ENCODE peak calls at places on chromosomes 2 and 18, in six cellular contexts. One of them, this sample, is unnamed.

GRCh38 chr2:23381498-23381897 is 3.5 kb upstream of the KLHL29 start:
- DNase-seq in activated CD4-positive, alpha-beta T cell treated with anti-CD3 and anti-CD28 coated beads, Interleukin-2, amount 10 ng/mL, durations not matched to agents 24 days and 14 days: no peak
- DNase-seq in neural crest cell: no peak
- DNase-seq in ELR: peak
- DNase-seq in A172: no peak
- DNase-seq in BE2C: no peak
- DNase-seq in this sample: no peak

GRCh38 chr2:224712346-224712745 is 3.8 kb downstream of the CCDC195 start:
- DNase-seq in activated CD4-positive, alpha-beta T cell treated with anti-CD3 and anti-CD28 coated beads, Interleukin-2, amount 10 ng/mL, durations not matched to agents 24 days and 14 days: no peak
- DNase-seq in neural crest cell: no peak
- DNase-seq in ELR: no peak
- DNase-seq in A172: no peak
- DNase-seq in BE2C: no peak
- DNase-seq in this sample: no peak

GRCh38 chr2:16303761-16304160 is 361.9 kb downstream of the CYRIA start:
- DNase-seq in activated CD4-positive, alpha-beta T cell treated with anti-CD3 and anti-CD28 coated beads, Interleukin-2, amount 10 ng/mL, durations not matched to agents 24 days and 14 days: no peak
- DNase-seq in neural crest cell: no peak
- DNase-seq in ELR: no peak
- DNase-seq in A172: no peak
- DNase-seq in BE2C: peak
- DNase-seq in this sample: no peak

GRCh38 chr18:73669299-73669698 is 478.3 kb downstream of the FBXO15 start:
- DNase-seq in activated CD4-positive, alpha-beta T cell treated with anti-CD3 and anti-CD28 coated beads, Interleukin-2, amount 10 ng/mL, durations not matched to agents 24 days and 14 days: no peak
- DNase-seq in neural crest cell: no peak
- DNase-seq in ELR: no peak
- DNase-seq in A172: no peak
- DNase-seq in BE2C: no peak
- DNase-seq in this sample: no peak

GRCh38 chr18:76801567-76802505 is 20.5 kb upstream of the ZNF236 start:
- DNase-seq in activated CD4-positive, alpha-beta T cell treated with anti-CD3 and anti-CD28 coated beads, Interleukin-2, amount 10 ng/mL, durations not matched to agents 24 days and 14 days: peak
- DNase-seq in neural crest cell: peak
- DNase-seq in ELR: peak
- DNase-seq in A172: peak
- DNase-seq in BE2C: peak
- DNase-seq in this sample: peak

GRCh38 chr2:128414351-128414750 is 95.7 kb upstream of the HS6ST1 start:
- DNase-seq in activated CD4-positive, alpha-beta T cell treated with anti-CD3 and anti-CD28 coated beads, Interleukin-2, amount 10 ng/mL, durations not matched to agents 24 days and 14 days: no peak
- DNase-seq in neural crest cell: no peak
- DNase-seq in ELR: no peak
- DNase-seq in A172: no peak
- DNase-seq in BE2C: no peak
- DNase-seq in this sample: no peak

GRCh38 chr2:46871976-46872381 is 43.6 kb downstream of the MCFD2 start:
- DNase-seq in activated CD4-positive, alpha-beta T cell treated with anti-CD3 and anti-CD28 coated beads, Interleukin-2, amount 10 ng/mL, durations not matched to agents 24 days and 14 days: no peak
- DNase-seq in neural crest cell: no peak
- DNase-seq in ELR: no peak
- DNase-seq in A172: no peak
- DNase-seq in BE2C: no peak
- DNase-seq in this sample: no peak

GRCh38 chr2:86744152-86744551 is 24.1 kb downstream of the RMND5A start:
- DNase-seq in activated CD4-positive, alpha-beta T cell treated with anti-CD3 and anti-CD28 coated beads, Interleukin-2, amount 10 ng/mL, durations not matched to agents 24 days and 14 days: no peak
- DNase-seq in neural crest cell: no peak
- DNase-seq in ELR: no peak
- DNase-seq in A172: no peak
- DNase-seq in BE2C: no peak
- DNase-seq in this sample: no peak

GRCh38 chr2:166882851-166883250 is 5.4 kb upstream of the XIRP2 start:
- DNase-seq in activated CD4-positive, alpha-beta T cell treated with anti-CD3 and anti-CD28 coated beads, Interleukin-2, amount 10 ng/mL, durations not matched to agents 24 days and 14 days: no peak
- DNase-seq in neural crest cell: no peak
- DNase-seq in ELR: no peak
- DNase-seq in A172: no peak
- DNase-seq in BE2C: no peak
- DNase-seq in this sample: no peak

GRCh38 chr2:138470941-138471340 is 30.6 kb upstream of the SPOPL start:
- DNase-seq in activated CD4-positive, alpha-beta T cell treated with anti-CD3 and anti-CD28 coated beads, Interleukin-2, amount 10 ng/mL, durations not matched to agents 24 days and 14 days: no peak
- DNase-seq in neural crest cell: no peak
- DNase-seq in ELR: no peak
- DNase-seq in A172: no peak
- DNase-seq in BE2C: no peak
- DNase-seq in this sample: no peak

GRCh38 chr2:173983414-173983871 is 18.3 kb upstream of the SP3 start:
- DNase-seq in activated CD4-positive, alpha-beta T cell treated with anti-CD3 and anti-CD28 coated beads, Interleukin-2, amount 10 ng/mL, durations not matched to agents 24 days and 14 days: no peak
- DNase-seq in neural crest cell: no peak
- DNase-seq in ELR: no peak
- DNase-seq in A172: no peak
- DNase-seq in BE2C: no peak
- DNase-seq in this sample: no peak

GRCh38 chr2:238496756-238497609 is 70.3 kb downstream of the ASB1 start:
- DNase-seq in activated CD4-positive, alpha-beta T cell treated with anti-CD3 and anti-CD28 coated beads, Interleukin-2, amount 10 ng/mL, durations not matched to agents 24 days and 14 days: no peak
- DNase-seq in neural crest cell: no peak
- DNase-seq in ELR: no peak
- DNase-seq in A172: no peak
- DNase-seq in BE2C: no peak
- DNase-seq in this sample: no peak

GRCh38 chr2:142131016-142131714 is at the start of gene LRP1B:
- DNase-seq in activated CD4-positive, alpha-beta T cell treated with anti-CD3 and anti-CD28 coated beads, Interleukin-2, amount 10 ng/mL, durations not matched to agents 24 days and 14 days: peak
- DNase-seq in neural crest cell: peak
- DNase-seq in ELR: peak
- DNase-seq in A172: peak
- DNase-seq in BE2C: peak
- DNase-seq in this sample: peak

GRCh38 chr18:46562674-46563192 is 94.3 kb downstream of the LOXHD1 start:
- DNase-seq in activated CD4-positive, alpha-beta T cell treated with anti-CD3 and anti-CD28 coated beads, Interleukin-2, amount 10 ng/mL, durations not matched to agents 24 days and 14 days: no peak
- DNase-seq in neural crest cell: no peak
- DNase-seq in ELR: no peak
- DNase-seq in A172: no peak
- DNase-seq in BE2C: no peak
- DNase-seq in this sample: no peak

This sample was measured in WERI-Rb-1.